ENCODE peak calls at places on chromosomes 13 and 19, in six cellular contexts. T is fibroblast of pulmonary artery, V is GM12864, J is endothelial cell of umbilical vein, K is stomach, O is tibial artery. F is an unnamed sample.

GRCh38 chr13:76944457-76944856 is 3.9 kb upstream of the ACOD1 start:
- DNase-seq in T (peak), V (no peak), J (no peak), K (no peak), O (no peak), F (no peak)

GRCh38 chr19:6694147-6694815 is 24.3 kb upstream of the TNFSF14 start:
- DNase-seq in T (no peak), V (no peak), J (no peak), K (no peak), O (no peak), F (no peak)

GRCh38 chr19:13610042-13610691 is 103.9 kb upstream of the CACNA1A start:
- DNase-seq in T (no peak), V (no peak), J (no peak), K (peak), O (no peak), F (no peak)

GRCh38 chr13:51666316-51666715 is 82.1 kb downstream of the WDFY2 start:
- DNase-seq in T (no peak), V (no peak), J (no peak), K (no peak), O (no peak), F (no peak)

GRCh38 chr13:111187879-111188643 is 73.0 kb downstream of the ARHGEF7 start:
- DNase-seq in T (no peak), V (no peak), J (peak), K (no peak), O (no peak), F (no peak)

GRCh38 chr19:6723738-6724137 is 3.3 kb upstream of the C3 start:
- DNase-seq in T (no peak), V (no peak), J (no peak), K (no peak), O (no peak), F (no peak)

GRCh38 chr13:41905600-41906254 is 55.2 kb downstream of the VWA8 start:
- DNase-seq in T (peak), V (peak), J (peak), K (no peak), O (no peak), F (peak)

GRCh38 chr19:23318143-23318542 is 67.9 kb upstream of the ZNF724 start:
- DNase-seq in T (no peak), V (no peak), J (no peak), K (no peak), O (no peak), F (no peak)

GRCh38 chr19:4584670-4585460 is 25.4 kb upstream of the SEMA6B start:
- DNase-seq in T (no peak), V (no peak), J (no peak), K (no peak), O (no peak), F (no peak)

GRCh38 chr19:3782903-3783302 is 3.3 kb downstream of the MATK start:
- DNase-seq in T (no peak), V (no peak), J (no peak), K (no peak), O (no peak), F (no peak)

GRCh38 chr13:113837554-113838355 is 26.1 kb downstream of the GAS6 start:
- DNase-seq in T (peak), V (no peak), J (peak), K (peak), O (peak), F (peak)

GRCh38 chr13:36453518-36453917 is 21.2 kb downstream of the CCNA1 start:
- DNase-seq in T (peak), V (no peak), J (peak), K (no peak), O (no peak), F (no peak)

GRCh38 chr19:16296713-16297112 is 27.9 kb upstream of the KLF2 start:
- DNase-seq in T (no peak), V (no peak), J (no peak), K (peak), O (no peak), F (no peak)

GRCh38 chr13:86383151-86383550 is 583.9 kb upstream of the SLITRK6 start:
- DNase-seq in T (no peak), V (no peak), J (no peak), K (no peak), O (no peak), F (no peak)

GRCh38 chr19:11535792-11536595 is 2.7 kb upstream of the CNN1 start:
- DNase-seq in T (peak), V (no peak), J (peak), K (peak), O (peak), F (no peak)

GRCh38 chr13:34469212-34469983 is 472.7 kb upstream of the NBEA start:
- DNase-seq in T (peak), V (no peak), J (peak), K (no peak), O (no peak), F (no peak)

GRCh38 chr19:45051929-45052579 is 13.2 kb downstream of the CLASRP start:
- DNase-seq in T (no peak), V (no peak), J (no peak), K (peak), O (no peak), F (no peak)
- TF ChIP-seq CTCF in T (no peak), V (no peak), J (no peak), K (no peak), O (no peak), F (no peak)

GRCh38 chr13:99074693-99075092 is 96.8 kb upstream of the DOCK9 start:
- DNase-seq in T (no peak), V (no peak), J (no peak), K (no peak), O (no peak), F (no peak)
- TF ChIP-seq CTCF in T (no peak), V (no peak), J (no peak), K (no peak), O (no peak), F (no peak)

DNA sequence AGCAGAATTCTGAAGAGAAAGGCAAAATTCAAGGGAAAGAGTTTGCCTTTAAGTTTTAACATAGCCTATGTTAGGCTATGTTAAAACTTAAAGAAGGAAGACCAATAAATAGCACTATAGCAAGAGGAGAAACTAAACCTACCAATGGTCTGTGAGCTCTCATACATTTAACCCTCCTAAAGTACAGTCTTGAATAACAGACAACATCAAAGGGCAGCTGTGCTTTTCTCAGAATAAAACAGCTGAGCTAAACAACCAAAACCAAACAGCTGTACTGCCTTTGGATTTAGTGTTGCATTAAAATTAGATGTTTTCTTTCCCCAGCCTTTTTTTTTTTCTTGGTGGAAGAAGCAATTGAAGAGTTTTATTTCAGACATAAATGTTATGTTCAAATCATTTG is 34.0 kb downstream of the KLF5 start:
- DNase-seq in T (no peak), V (no peak), J (no peak), K (no peak), O (no peak), F (no peak)
- TF ChIP-seq CTCF in T (no peak), V (no peak), J (no peak), K (no peak), O (no peak), F (no peak)

GRCh38 chr19:18202759-18203407 is 959 bp downstream of the RAB3A start:
- DNase-seq in T (no peak), V (no peak), J (no peak), K (no peak), O (no peak), F (no peak)
- TF ChIP-seq CTCF in T (peak), V (peak), J (no peak), K (peak), O (no peak), F (peak)

GRCh38 chr19:50835785-50836542 is 2.6 kb upstream of the KLK15 start:
- DNase-seq in T (peak), V (no peak), J (peak), K (peak), O (no peak), F (no peak)
- TF ChIP-seq CTCF in T (no peak), V (no peak), J (peak), K (no peak), O (no peak), F (no peak)

GRCh38 chr13:109857803-109858202 is 71.4 kb upstream of the IRS2 start:
- DNase-seq in T (no peak), V (no peak), J (no peak), K (no peak), O (no peak), F (no peak)

GRCh38 chr13:109857325-109857724 is 70.9 kb upstream of the IRS2 start:
- DNase-seq in T (no peak), V (no peak), J (no peak), K (no peak), O (no peak), F (no peak)

GRCh38 chr13:109859216-109859835 is 72.9 kb upstream of the IRS2 start:
- DNase-seq in T (no peak), V (no peak), J (no peak), K (no peak), O (no peak), F (no peak)

GRCh38 chr13:109858319-109858718 is 71.9 kb upstream of the IRS2 start:
- DNase-seq in T (no peak), V (no peak), J (no peak), K (peak), O (no peak), F (no peak)

DNA sequence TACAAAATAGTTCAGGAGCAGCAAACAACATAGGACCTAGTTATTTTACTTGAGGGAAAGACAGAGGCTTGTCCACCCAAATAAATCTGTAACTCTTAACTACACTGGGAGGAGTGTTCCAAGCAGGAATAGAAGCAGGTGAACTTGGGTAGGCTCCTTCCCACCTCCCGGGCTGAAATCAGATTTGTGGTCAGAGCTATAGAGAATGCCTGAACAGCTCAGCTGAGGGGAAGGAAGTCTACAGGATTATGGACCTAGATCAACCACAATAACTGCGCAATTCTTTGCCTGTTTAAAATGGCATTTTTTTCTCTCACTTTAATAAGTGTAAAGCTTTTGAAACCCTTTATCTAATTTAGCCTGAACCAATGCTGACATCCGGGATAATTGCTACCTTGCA is 73.5 kb upstream of the IRS2 start:
- DNase-seq in T (no peak), V (no peak), J (no peak), K (no peak), O (no peak), F (no peak)
- TF ChIP-seq CTCF in T (no peak), V (no peak), J (no peak), K (no peak), O (no peak), F (no peak)

GRCh38 chr13:105874808-105875207 is 660.7 kb downstream of the EFNB2 start:
- DNase-seq in T (no peak), V (no peak), J (no peak), K (no peak), O (no peak), F (no peak)
- TF ChIP-seq CTCF in T (no peak), V (no peak), J (no peak), K (no peak), O (no peak), F (no peak)

GRCh38 chr19:10393137-10393536 is 10.2 kb downstream of the CDC37 start:
- DNase-seq in T (no peak), V (no peak), J (no peak), K (no peak), O (no peak), F (no peak)

GRCh38 chr19:10392120-10392519 is 11.2 kb downstream of the CDC37 start:
- DNase-seq in T (no peak), V (no peak), J (no peak), K (no peak), O (no peak), F (no peak)

GRCh38 chr19:10390652-10391286 is 10.4 kb upstream of the TYK2 start:
- DNase-seq in T (peak), V (no peak), J (peak), K (peak), O (peak), F (no peak)

GRCh38 chr19:10388957-10389356 is 8.6 kb upstream of the TYK2 start:
- DNase-seq in T (peak), V (peak), J (peak), K (peak), O (peak), F (no peak)

DNA sequence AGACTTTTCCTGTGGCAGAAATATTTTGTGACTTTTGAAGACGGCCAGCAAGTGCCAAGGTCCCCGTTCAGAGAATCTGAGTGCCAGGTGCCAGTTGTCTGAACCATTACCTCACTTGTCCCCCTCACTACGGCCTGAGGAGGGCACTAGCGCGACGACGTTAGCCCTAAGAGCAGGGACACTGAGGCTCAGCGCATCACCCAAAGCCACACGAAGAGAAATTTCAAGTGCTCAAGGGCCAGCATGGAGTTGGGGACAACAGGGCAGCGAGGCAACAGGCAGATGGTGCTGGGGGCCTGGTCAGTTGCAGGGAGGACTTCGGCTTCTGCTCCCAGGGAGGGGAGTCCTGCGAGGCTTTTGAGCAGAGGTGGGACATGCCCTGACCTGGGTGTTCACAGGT is 9.5 kb upstream of the TYK2 start:
- DNase-seq in T (peak), V (no peak), J (no peak), K (no peak), O (no peak), F (no peak)
- TF ChIP-seq CTCF in T (peak), V (peak), J (peak), K (peak), O (no peak), F (peak)

F was measured in kidney epithelial cell.